ENCODE peak calls at places on chromosomes 7 and 10, in four cellular contexts. D is PC-3, I is neural progenitor cell, U is HCT116. N is an unnamed sample.

GRCh38 chr7:131219277-131220041 is 108.2 kb upstream of the MKLN1 start:
- DNase-seq in I (no peak), U (no peak), D (no peak), N (no peak)

GRCh38 chr10:119306514-119306951 is 99.2 kb downstream of the GRK5 start:
- DNase-seq in U (no peak), D (peak; percentile 34), I (no peak), N (peak; percentile 82)

GRCh38 chr7:137670521-137671064 is 176.2 kb downstream of the DGKI start:
- DNase-seq in D (peak; percentile 36), I (no peak), U (no peak), N (no peak)

GRCh38 chr7:1100886-1101579 is 13.1 kb downstream of the GPER1 start:
- DNase-seq in I (no peak), U (no peak), D (no peak), N (no peak)

GRCh38 chr10:4086041-4086886 is 301.3 kb upstream of the KLF6 start:
- DNase-seq in D (no peak), I (peak; percentile 23), U (no peak), N (no peak)

GRCh38 chr7:108101759-108102158 is 28.4 kb downstream of the LAMB4 start:
- DNase-seq in U (no peak), I (no peak), D (no peak), N (no peak)

GRCh38 chr7:63027075-63027474 is 971.6 kb upstream of the ZNF722 start:
- DNase-seq in D (no peak), I (no peak), U (no peak), N (no peak)

GRCh38 chr10:132926070-132926469 is 16.3 kb downstream of the CFAP46 start:
- DNase-seq in U (no peak), I (no peak), D (no peak), N (no peak)

GRCh38 chr7:72254455-72254854 is 157.7 kb downstream of the CALN1 start:
- DNase-seq in D (no peak), U (no peak), I (no peak), N (no peak)

GRCh38 chr10:16907720-16908119 is 90.5 kb upstream of the RSU1 start:
- DNase-seq in I (no peak), D (no peak), U (no peak), N (no peak)

GRCh38 chr10:16904619-16905018 is 87.4 kb upstream of the RSU1 start:
- DNase-seq in U (no peak), I (no peak), D (no peak), N (no peak)

GRCh38 chr10:16902606-16903005 is 85.4 kb upstream of the RSU1 start:
- DNase-seq in U (no peak), D (no peak), I (no peak), N (peak; percentile 16)

GRCh38 chr10:16904049-16904448 is 86.8 kb upstream of the RSU1 start:
- DNase-seq in U (no peak), I (no peak), D (no peak), N (no peak)

DNA sequence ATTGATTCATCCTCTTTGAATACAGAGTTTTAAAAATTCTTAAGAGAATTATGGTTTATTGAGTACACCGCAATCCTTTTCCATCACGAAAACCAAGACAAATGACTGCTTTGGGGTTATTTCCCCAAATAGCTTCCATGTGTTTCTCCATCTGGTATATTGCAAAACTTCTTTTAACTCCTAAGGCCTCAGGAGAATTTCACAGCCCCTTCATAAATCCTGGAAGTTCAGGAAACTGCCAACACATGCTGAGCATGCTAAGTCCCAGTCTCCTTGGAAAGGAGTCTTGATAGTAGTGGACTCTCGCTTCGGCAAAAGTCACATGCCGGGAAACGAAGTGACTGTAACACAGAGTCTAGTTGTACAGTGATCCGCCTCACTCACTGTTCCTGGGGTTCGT is 88.1 kb upstream of the RSU1 start:
- DNase-seq in I (no peak), U (no peak), D (no peak), N (no peak)
- H3K4me2 ChIP-seq in I (no peak overlapping the region), U (no peak overlapping the region), D (no peak overlapping the region), N (no peak overlapping the region)

GRCh38 chr7:55515569-55516279 is 56.6 kb downstream of the VOPP1 start:
- DNase-seq in I (no peak), U (no peak), D (no peak), N (no peak)
- H3K4me2 ChIP-seq in I (no peak overlapping the region), U (no peak overlapping the region), D (no peak overlapping the region), N (no peak overlapping the region)

GRCh38 chr7:36819639-36820038 is 95.3 kb upstream of the AOAH start:
- DNase-seq in I (no peak), D (no peak), U (no peak), N (no peak)
- H3K4me2 ChIP-seq in I (no peak overlapping the region), D (no peak overlapping the region), U (no peak overlapping the region), N (no peak overlapping the region)

GRCh38 chr10:128064615-128065580 is 61.3 kb downstream of the MKI67 start:
- DNase-seq in U (no peak), I (no peak), D (no peak), N (peak; percentile 94)
- H3K4me2 ChIP-seq in U (no peak overlapping the region), I (no peak overlapping the region), D (no peak overlapping the region), N (peak overlapping the region; percentile 61)

GRCh38 chr10:48792121-48792520 is 107.4 kb downstream of the WDFY4 start:
- DNase-seq in D (no peak), U (no peak), I (no peak), N (no peak)
- H3K4me2 ChIP-seq in D (no peak overlapping the region), U (no peak overlapping the region), I (no peak overlapping the region), N (no peak overlapping the region)

GRCh38 chr7:95545666-95546065 is 50.6 kb downstream of the PDK4 start:
- DNase-seq in D (no peak), I (no peak), U (no peak), N (no peak)
- H3K4me2 ChIP-seq in D (peak overlapping the region; percentile 86), I (no peak overlapping the region), U (peak overlapping the region; percentile 72), N (no peak overlapping the region)

GRCh38 chr7:28761485-28761884 is 196.6 kb downstream of the TRIL start:
- DNase-seq in I (no peak), D (peak; percentile 50), U (no peak), N (no peak)
- H3K4me2 ChIP-seq in I (no peak overlapping the region), D (no peak overlapping the region), U (no peak overlapping the region), N (no peak overlapping the region)

GRCh38 chr10:70479626-70480253 is 1.2 kb downstream of the PALD1 start:
- DNase-seq in I (no peak), U (no peak), D (no peak), N (no peak)
- H3K4me2 ChIP-seq in I (peak overlapping the region; percentile 99), U (peak overlapping the region; percentile 98), D (no peak overlapping the region), N (peak overlapping the region; percentile 86)

DNA sequence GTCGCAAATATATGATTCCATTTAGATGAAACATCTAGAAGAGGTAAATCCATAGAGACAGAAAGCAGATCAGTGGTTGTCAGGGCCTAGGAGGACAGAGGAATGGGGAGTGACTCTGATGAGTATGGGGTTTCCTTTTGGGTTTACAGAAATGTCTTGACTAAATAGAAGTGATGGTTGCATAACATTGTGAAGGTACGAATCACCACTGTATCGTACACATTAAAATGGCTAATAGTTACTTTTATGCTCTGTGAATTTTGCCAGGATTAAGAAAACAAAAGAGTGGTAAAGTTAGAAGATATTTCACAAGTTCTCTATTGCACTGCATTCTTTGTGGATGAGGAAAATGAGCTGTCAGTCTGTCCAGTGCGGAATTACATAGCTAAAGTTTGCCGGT is 407.4 kb downstream of the KCNMA1 start:
- DNase-seq in U (no peak), I (no peak), D (peak; percentile 93), N (no peak)
- H3K4me2 ChIP-seq in U (no peak overlapping the region), I (no peak overlapping the region), D (peak overlapping the region; percentile 8), N (no peak overlapping the region)